ENCODE peak calls at places on chromosomes 1 and 21, in seven cellular contexts. I, P, G, M, Y, Q and F are unnamed samples.

GRCh38 chr1:21491483-21492170 is 17.6 kb upstream of the ALPL start:
- DNase-seq in I (no peak), P (peak), G (no peak), M (no peak), Y (no peak), Q (no peak), F (no peak)

GRCh38 chr1:41810446-41810845 is 108.3 kb downstream of the HIVEP3 start:
- DNase-seq in I (no peak), P (peak), G (no peak), M (peak), Y (peak), Q (no peak), F (peak)

GRCh38 chr1:234309598-234310459 is 63.4 kb upstream of the COA6 start:
- DNase-seq in I (peak), P (peak), G (no peak), M (peak), Y (peak), Q (peak), F (peak)

GRCh38 chr21:45336870-45337269 is 49.2 kb upstream of the POFUT2 start:
- DNase-seq in I (no peak), P (peak), G (no peak), M (no peak), Y (peak), Q (no peak), F (no peak)

GRCh38 chr1:61639218-61639617 is 85.7 kb downstream of the TM2D1 start:
- DNase-seq in I (no peak), P (no peak), G (no peak), M (no peak), Y (no peak), Q (no peak), F (no peak)

GRCh38 chr1:54803761-54804470 is 2.8 kb upstream of the TTC22 start:
- DNase-seq in I (no peak), P (peak), G (no peak), M (no peak), Y (no peak), Q (peak), F (peak)

GRCh38 chr1:172350781-172351180 is 69.7 kb upstream of the C1orf105 start:
- DNase-seq in I (no peak), P (peak), G (no peak), M (no peak), Y (no peak), Q (no peak), F (no peak)

GRCh38 chr1:155126494-155127104 is 1.1 kb upstream of the EFNA1 start:
- DNase-seq in I (no peak), P (peak), G (no peak), M (peak), Y (peak), Q (peak), F (peak)

GRCh38 chr1:207454046-207454964 is at the start of gene CR2:
- DNase-seq in I (no peak), P (no peak), G (peak), M (peak), Y (peak), Q (peak), F (peak)

GRCh38 chr1:170558731-170559130 is 26.8 kb downstream of the GORAB start:
- DNase-seq in I (no peak), P (no peak), G (no peak), M (no peak), Y (no peak), Q (no peak), F (no peak)

GRCh38 chr1:180815188-180815587 is 97.5 kb upstream of the KIAA1614 start:
- DNase-seq in I (no peak), P (no peak), G (no peak), M (no peak), Y (no peak), Q (no peak), F (no peak)

GRCh38 chr1:37732111-37732780 is 32.7 kb downstream of the EPHA10 start:
- DNase-seq in I (no peak), P (no peak), G (no peak), M (no peak), Y (no peak), Q (no peak), F (no peak)